ENCODE peak calls at places on chromosomes 16 and 17, in five cellular contexts. One of them, this sample, is unnamed.

GRCh38 chr16:84970447-84971127 is 40.7 kb downstream of the ZDHHC7 start:
- DNase-seq in epithelial cell of esophagus: peak; percentile 83
- DNase-seq in astrocyte of the cerebellum: peak; percentile 41
- DNase-seq in AG09309: no peak
- DNase-seq in heart left ventricle: peak; percentile 76
- DNase-seq in this sample: peak; percentile 85

GRCh38 chr16:82350560-82350959 is 180.5 kb upstream of the MPHOSPH6 start:
- DNase-seq in astrocyte of the cerebellum: no peak
- DNase-seq in heart left ventricle: no peak
- DNase-seq in AG09309: no peak
- DNase-seq in epithelial cell of esophagus: no peak
- DNase-seq in this sample: no peak

GRCh38 chr16:79628501-79628975 is 28.0 kb upstream of the MAF start:
- DNase-seq in AG09309: no peak
- DNase-seq in astrocyte of the cerebellum: peak; percentile 93
- DNase-seq in epithelial cell of esophagus: peak; percentile 78
- DNase-seq in heart left ventricle: no peak
- DNase-seq in this sample: peak; percentile 87

GRCh38 chr16:46727184-46727583 is 21.0 kb downstream of the MYLK3 start:
- DNase-seq in astrocyte of the cerebellum: no peak
- DNase-seq in epithelial cell of esophagus: no peak
- DNase-seq in heart left ventricle: no peak
- DNase-seq in AG09309: no peak
- DNase-seq in this sample: no peak

GRCh38 chr16:85746431-85747227 is 4.3 kb downstream of the C16orf74 start:
- DNase-seq in heart left ventricle: no peak
- DNase-seq in AG09309: no peak
- DNase-seq in epithelial cell of esophagus: peak; percentile 96
- DNase-seq in astrocyte of the cerebellum: no peak
- DNase-seq in this sample: peak; percentile 58

GRCh38 chr16:15899538-15900100 is 11.2 kb upstream of the CEP20 start:
- DNase-seq in heart left ventricle: no peak
- DNase-seq in AG09309: peak; percentile 38
- DNase-seq in epithelial cell of esophagus: peak; percentile 99
- DNase-seq in astrocyte of the cerebellum: peak; percentile 96
- DNase-seq in this sample: peak; percentile 69

GRCh38 chr16:82796047-82796446 is 169.3 kb downstream of the CDH13 start:
- DNase-seq in epithelial cell of esophagus: no peak
- DNase-seq in heart left ventricle: no peak
- DNase-seq in astrocyte of the cerebellum: no peak
- DNase-seq in AG09309: no peak
- DNase-seq in this sample: no peak

GRCh38 chr16:76518791-76519190 is 241.6 kb downstream of the CNTNAP4 start:
- DNase-seq in heart left ventricle: no peak
- DNase-seq in astrocyte of the cerebellum: no peak
- DNase-seq in epithelial cell of esophagus: no peak
- DNase-seq in AG09309: no peak
- DNase-seq in this sample: no peak

GRCh38 chr17:35804658-35805192 is 4.6 kb upstream of the TAF15 start:
- DNase-seq in AG09309: peak; percentile 93
- DNase-seq in heart left ventricle: peak; percentile 42
- DNase-seq in astrocyte of the cerebellum: peak; percentile 87
- DNase-seq in epithelial cell of esophagus: peak; percentile 92
- DNase-seq in this sample: peak; percentile 61

GRCh38 chr16:69105501-69106361 is at the start of gene HAS3:
- DNase-seq in heart left ventricle: peak; percentile 44
- DNase-seq in AG09309: peak; percentile 24
- DNase-seq in astrocyte of the cerebellum: peak; percentile 57
- DNase-seq in epithelial cell of esophagus: peak; percentile 87
- DNase-seq in this sample: peak; percentile 47

GRCh38 chr17:56110463-56111138 is 42.7 kb upstream of the ANKFN1 start:
- DNase-seq in heart left ventricle: no peak
- DNase-seq in AG09309: no peak
- DNase-seq in astrocyte of the cerebellum: no peak
- DNase-seq in epithelial cell of esophagus: no peak
- DNase-seq in this sample: no peak

GRCh38 chr17:49703557-49704277 is 4.0 kb downstream of the SLC35B1 start:
- DNase-seq in heart left ventricle: peak; percentile 43
- DNase-seq in AG09309: peak; percentile 11
- DNase-seq in epithelial cell of esophagus: peak; percentile 58
- DNase-seq in astrocyte of the cerebellum: peak; percentile 40
- DNase-seq in this sample: peak; percentile 30

GRCh38 chr17:36931697-36932382 is 5.4 kb upstream of the LHX1 start:
- DNase-seq in epithelial cell of esophagus: no peak
- DNase-seq in AG09309: no peak
- DNase-seq in astrocyte of the cerebellum: no peak
- DNase-seq in heart left ventricle: no peak
- DNase-seq in this sample: no peak

GRCh38 chr17:40354191-40355122 is 10.1 kb downstream of the GJD3 start:
- DNase-seq in AG09309: no peak
- DNase-seq in heart left ventricle: no peak
- DNase-seq in astrocyte of the cerebellum: no peak
- DNase-seq in epithelial cell of esophagus: no peak
- DNase-seq in this sample: no peak

GRCh38 chr17:50865060-50865867 is 890 bp downstream of the TOB1 start:
- DNase-seq in AG09309: no peak
- DNase-seq in astrocyte of the cerebellum: peak; percentile 23
- DNase-seq in heart left ventricle: peak; percentile 75
- DNase-seq in epithelial cell of esophagus: peak; percentile 50
- DNase-seq in this sample: peak; percentile 65

GRCh38 chr16:85668676-85669424 is 19.9 kb downstream of the GINS2 start:
- DNase-seq in AG09309: no peak
- DNase-seq in heart left ventricle: no peak
- DNase-seq in astrocyte of the cerebellum: no peak
- DNase-seq in epithelial cell of esophagus: no peak
- DNase-seq in this sample: no peak

DNA sequence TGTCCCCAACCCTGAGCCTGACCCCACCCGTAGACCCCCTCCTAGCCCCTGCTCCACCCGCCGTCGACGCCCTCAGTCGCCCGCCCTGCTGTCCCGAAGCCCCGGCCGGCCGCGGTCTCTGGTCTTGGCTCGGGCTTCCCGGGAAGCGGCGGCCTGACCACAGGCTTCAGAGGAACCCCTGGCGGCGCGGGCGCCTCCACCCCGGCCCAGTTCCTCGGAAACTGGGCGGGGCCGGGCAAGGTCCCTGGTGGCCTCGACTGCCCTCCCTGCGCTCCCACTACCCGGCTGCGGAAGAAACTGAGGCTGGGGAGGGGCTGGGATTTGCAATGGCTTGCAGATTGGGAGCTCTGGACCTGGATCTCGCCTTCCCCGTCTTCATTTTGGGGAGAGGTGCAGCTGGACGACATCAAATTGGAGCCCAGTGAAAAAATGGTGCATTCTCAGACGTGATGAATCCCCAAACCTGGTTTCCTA is 690 bp upstream of the SOCS1 start:
- DNase-seq in epithelial cell of esophagus: no peak
- DNase-seq in astrocyte of the cerebellum: no peak
- DNase-seq in heart left ventricle: peak; percentile 73
- DNase-seq in AG09309: no peak
- DNase-seq in this sample: no peak
- TF ChIP-seq CTCF in epithelial cell of esophagus: no peak
- TF ChIP-seq CTCF in astrocyte of the cerebellum: no peak
- TF ChIP-seq CTCF in heart left ventricle: no peak
- TF ChIP-seq CTCF in AG09309: no peak
- TF ChIP-seq CTCF in this sample: no peak

DNA sequence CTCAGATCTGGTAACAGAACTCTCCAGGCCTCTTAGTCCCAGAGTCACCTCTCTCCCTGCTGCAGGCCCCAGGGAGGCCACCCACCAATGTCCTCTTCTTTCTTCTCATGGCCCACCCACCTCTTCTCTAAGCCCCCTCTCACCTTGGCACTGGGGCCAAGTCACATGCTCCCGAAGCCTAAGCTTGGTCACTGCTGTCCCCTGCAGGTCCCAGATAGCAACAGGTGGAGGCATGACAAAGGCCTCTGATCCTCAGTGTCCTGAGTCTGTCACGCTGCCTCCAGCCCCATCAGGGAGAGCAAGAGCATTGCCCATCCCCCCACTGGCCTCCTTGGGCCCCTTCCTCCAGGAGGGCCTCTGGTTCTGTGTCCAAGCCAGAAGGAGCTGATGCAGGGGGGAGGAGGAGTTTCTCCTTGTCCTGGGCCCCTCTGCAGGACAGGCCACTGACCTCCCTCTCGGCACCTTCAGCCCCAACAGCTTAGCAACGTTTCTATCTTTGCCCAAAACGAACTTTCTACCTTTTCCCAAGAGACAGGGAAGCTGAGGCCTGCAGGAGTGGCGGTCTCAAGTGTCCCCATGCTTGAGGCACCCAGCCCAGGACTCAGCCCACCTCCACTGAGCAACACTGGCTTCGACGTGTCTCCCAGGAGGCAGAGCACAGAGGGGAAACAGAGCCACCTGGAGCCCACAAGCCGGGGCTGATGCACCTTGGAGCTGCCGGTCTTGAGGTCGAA is 8.6 kb downstream of the P2RX1 start:
- DNase-seq in heart left ventricle: no peak
- DNase-seq in AG09309: no peak
- DNase-seq in astrocyte of the cerebellum: no peak
- DNase-seq in epithelial cell of esophagus: peak; percentile 25
- DNase-seq in this sample: peak; percentile 28
- TF ChIP-seq CTCF in heart left ventricle: peak; percentile 30
- TF ChIP-seq CTCF in AG09309: peak; percentile 33
- TF ChIP-seq CTCF in astrocyte of the cerebellum: peak; percentile 9
- TF ChIP-seq CTCF in epithelial cell of esophagus: peak; percentile 54
- TF ChIP-seq CTCF in this sample: peak; percentile 25

DNA sequence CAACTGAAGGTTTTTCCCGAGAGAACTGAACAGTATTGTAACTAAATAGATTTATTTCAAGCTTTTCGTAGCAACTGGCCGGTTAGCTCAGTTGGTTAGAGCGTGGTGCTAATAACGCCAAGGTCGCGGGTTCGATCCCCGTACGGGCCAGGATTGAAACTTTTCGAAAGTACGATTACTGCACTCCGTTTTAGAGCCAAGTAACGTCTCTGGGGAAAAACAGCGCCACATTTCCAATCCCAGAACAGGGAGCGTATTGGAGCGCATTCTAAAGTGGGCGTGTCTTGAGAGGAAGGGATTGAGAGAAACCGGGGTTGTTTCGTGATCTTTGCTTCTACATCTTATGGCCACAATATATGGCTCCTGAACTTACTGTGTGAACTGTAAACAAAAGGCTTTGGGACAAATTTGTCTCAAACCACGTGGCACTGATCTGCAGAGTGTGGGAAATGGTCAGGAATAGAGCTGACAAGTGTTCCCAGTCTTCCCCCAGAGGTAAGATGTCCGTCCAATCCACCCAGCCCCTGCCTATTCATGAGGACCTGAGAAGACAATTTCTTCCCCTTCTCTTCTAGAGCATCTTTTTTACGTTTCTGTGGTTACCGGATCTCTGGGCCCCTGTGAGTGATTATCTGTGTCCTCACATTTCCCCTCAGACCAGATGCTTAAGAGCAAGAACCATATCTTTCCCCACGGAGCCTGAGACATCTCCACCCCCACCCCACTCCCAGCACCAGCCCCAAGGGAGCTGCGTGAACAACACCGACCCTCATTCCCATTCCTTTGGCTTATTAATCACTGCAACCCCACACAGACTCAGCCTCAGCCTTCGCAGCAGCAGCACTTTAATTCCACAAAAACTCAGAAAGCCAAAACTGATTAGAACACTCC is 2.2 kb downstream of the BORCS6 start:
- DNase-seq in epithelial cell of esophagus: peak; percentile 98
- DNase-seq in AG09309: peak; percentile 99
- DNase-seq in heart left ventricle: peak; percentile 92
- DNase-seq in astrocyte of the cerebellum: peak; percentile 98
- DNase-seq in this sample: peak; percentile 96
- TF ChIP-seq CTCF in epithelial cell of esophagus: no peak
- TF ChIP-seq CTCF in AG09309: peak; percentile 12
- TF ChIP-seq CTCF in heart left ventricle: no peak
- TF ChIP-seq CTCF in astrocyte of the cerebellum: no peak
- TF ChIP-seq CTCF in this sample: no peak

DNA sequence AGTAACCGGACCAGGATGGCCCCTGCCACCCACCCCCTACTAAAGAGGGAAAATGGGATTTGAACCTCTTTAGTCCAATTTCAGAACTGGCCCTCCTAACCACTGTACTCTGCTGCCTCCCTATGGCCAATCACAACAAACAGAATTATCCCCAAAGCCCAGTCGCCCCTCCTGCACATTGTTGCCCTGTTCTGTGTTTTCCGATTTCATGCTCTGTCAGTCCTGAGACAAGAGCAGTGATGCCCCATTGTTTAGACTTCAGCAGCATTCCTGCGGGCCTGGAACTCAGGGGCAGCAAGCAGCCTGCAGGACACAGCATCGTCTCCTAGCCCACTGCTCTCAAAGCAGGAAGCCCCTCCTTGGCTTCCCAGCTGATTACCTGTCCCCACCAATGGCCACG is 20.5 kb upstream of the KLHL11 start:
- DNase-seq in AG09309: no peak
- DNase-seq in astrocyte of the cerebellum: no peak
- DNase-seq in heart left ventricle: no peak
- DNase-seq in epithelial cell of esophagus: no peak
- DNase-seq in this sample: no peak
- TF ChIP-seq CTCF in AG09309: peak; percentile 19
- TF ChIP-seq CTCF in astrocyte of the cerebellum: peak; percentile 43
- TF ChIP-seq CTCF in heart left ventricle: no peak
- TF ChIP-seq CTCF in epithelial cell of esophagus: peak; percentile 40
- TF ChIP-seq CTCF in this sample: peak; percentile 21

DNA sequence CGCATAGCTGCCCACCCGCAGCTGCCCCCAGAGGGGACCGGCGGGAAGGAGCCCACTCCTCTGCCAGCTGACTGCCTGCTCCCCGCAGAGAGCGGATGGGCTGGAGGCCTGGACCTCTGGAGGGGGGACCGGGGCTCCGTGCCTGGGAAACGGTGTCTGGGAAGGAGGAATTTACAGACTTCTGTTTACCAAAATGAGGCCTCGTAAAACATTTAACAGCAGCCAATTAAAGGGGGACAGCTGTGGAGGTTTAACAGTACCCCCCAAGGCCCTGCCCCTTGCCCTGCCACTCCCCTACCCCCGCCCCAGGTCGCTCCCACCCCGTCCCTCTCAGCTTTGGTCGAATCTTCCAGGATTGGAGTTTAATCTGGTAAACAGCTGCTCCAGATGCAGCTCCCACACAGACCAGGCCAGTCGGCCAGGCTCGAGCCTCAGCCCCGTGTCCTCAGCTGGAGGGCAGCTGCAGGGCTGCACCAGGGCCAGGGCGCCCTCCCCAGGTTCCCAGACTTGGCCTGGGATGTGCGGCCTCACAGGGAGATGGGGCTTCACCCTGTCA is 41.1 kb downstream of the BAHCC1 start:
- DNase-seq in AG09309: no peak
- DNase-seq in astrocyte of the cerebellum: no peak
- DNase-seq in heart left ventricle: peak; percentile 64
- DNase-seq in epithelial cell of esophagus: no peak
- DNase-seq in this sample: no peak
- TF ChIP-seq CTCF in AG09309: no peak
- TF ChIP-seq CTCF in astrocyte of the cerebellum: no peak
- TF ChIP-seq CTCF in heart left ventricle: no peak
- TF ChIP-seq CTCF in epithelial cell of esophagus: no peak
- TF ChIP-seq CTCF in this sample: no peak

This sample was measured in activated CD8-positive, alpha-beta T cell treated with anti-CD3 and anti-CD28 coated beads for 36 hours.